ENCODE peak calls at places on chromosomes 5 and 9, in eight cellular contexts. I is SK-N-SH; B is NCI-H1092; M is stimulated activated CD8-positive, alpha-beta memory T cell treated with anti-CD3 and anti-CD28 coated beads, Interleukin-12 subunit alpha, Interleukin-12 subunit beta, amount 100 ng/mL, for 4 hours; D is germinal center; W is neural crest cell; V is T-helper 2 cell; J is AG20443. C is an unnamed sample.

GRCh38 chr9:116435706-116436105 is 251.4 kb upstream of the TRIM32 start:
- DNase-seq in I (no peak), B (no peak), M (no peak), D (no peak), W (no peak), V (no peak), J (no peak), C (no peak)

GRCh38 chr9:121692606-121693505 is 41.4 kb downstream of the DAB2IP start:
- DNase-seq in I (no peak), B (no peak), M (no peak), D (no peak), W (no peak), V (no peak), J (peak), C (peak)

GRCh38 chr5:40797273-40798011 is 732 bp downstream of the PRKAA1 start:
- DNase-seq in I (peak), B (peak), M (peak), D (peak), W (peak), V (peak), J (peak), C (peak)

GRCh38 chr5:146076028-146076427 is 29.3 kb downstream of the PLAC8L1 start:
- DNase-seq in I (no peak), B (no peak), M (no peak), D (no peak), W (no peak), V (no peak), J (no peak), C (no peak)

GRCh38 chr9:130522233-130522808 is 57.1 kb upstream of the FUBP3 start:
- DNase-seq in I (peak), B (no peak), M (no peak), D (no peak), W (peak), V (no peak), J (no peak), C (no peak)

GRCh38 chr9:124366476-124367220 is 48.6 kb downstream of the PSMB7 start:
- DNase-seq in I (no peak), B (no peak), M (no peak), D (no peak), W (no peak), V (no peak), J (no peak), C (no peak)

GRCh38 chr5:113760486-113760885 is 247.0 kb downstream of the YTHDC2 start:
- DNase-seq in I (no peak), B (no peak), M (no peak), D (no peak), W (no peak), V (no peak), J (no peak), C (no peak)

GRCh38 chr5:151158287-151158661 is 695 bp upstream of the ANXA6 start:
- DNase-seq in I (no peak), B (no peak), M (no peak), D (no peak), W (no peak), V (no peak), J (no peak), C (no peak)

GRCh38 chr5:91229031-91229623 is 154.0 kb downstream of the ARRDC3 start:
- DNase-seq in I (no peak), B (no peak), M (no peak), D (no peak), W (no peak), V (no peak), J (no peak), C (no peak)

GRCh38 chr5:125251703-125252102 is 505.3 kb upstream of the ZNF608 start:
- DNase-seq in I (no peak), B (no peak), M (no peak), D (no peak), W (no peak), V (no peak), J (no peak), C (no peak)

GRCh38 chr5:109316631-109317030 is 93.1 kb downstream of the PJA2 start:
- DNase-seq in I (no peak), B (no peak), M (no peak), D (no peak), W (no peak), V (no peak), J (peak), C (no peak)

GRCh38 chr9:95778957-95779356 is 96.5 kb upstream of the ERCC6L2 start:
- DNase-seq in I (no peak), B (no peak), M (no peak), D (no peak), W (no peak), V (no peak), J (peak), C (no peak)

GRCh38 chr5:181086410-181087229 is 44.3 kb downstream of the OR2V1 start:
- DNase-seq in I (no peak), B (no peak), M (no peak), D (no peak), W (no peak), V (no peak), J (no peak), C (no peak)

GRCh38 chr9:5144217-5144616 is 41.2 kb downstream of the INSL6 start:
- DNase-seq in I (no peak), B (no peak), M (no peak), D (no peak), W (no peak), V (no peak), J (no peak), C (no peak)

GRCh38 chr5:159660401-159660800 is 255.9 kb upstream of the ADRA1B start:
- DNase-seq in I (no peak), B (no peak), M (no peak), D (no peak), W (no peak), V (no peak), J (no peak), C (no peak)

GRCh38 chr5:133869675-133869978 is 98.8 kb downstream of the C5orf15 start:
- DNase-seq in I (peak), B (no peak), M (no peak), D (no peak), W (no peak), V (no peak), J (no peak), C (peak)

GRCh38 chr9:13446935-13447334 is 167.4 kb upstream of the MPDZ start:
- DNase-seq in I (no peak), B (no peak), M (no peak), D (no peak), W (no peak), V (no peak), J (no peak), C (no peak)

GRCh38 chr5:97550164-97550563 is 367.1 kb upstream of the RIOK2 start:
- DNase-seq in I (no peak), B (no peak), M (no peak), D (no peak), W (no peak), V (no peak), J (peak), C (no peak)

GRCh38 chr9:108225371-108225905 is 630.3 kb downstream of the ACTL7B start:
- DNase-seq in I (no peak), B (no peak), M (no peak), D (no peak), W (no peak), V (no peak), J (no peak), C (no peak)

GRCh38 chr9:83430681-83431080 is 107.5 kb downstream of the FRMD3 start:
- DNase-seq in I (no peak), B (no peak), M (no peak), D (no peak), W (no peak), V (no peak), J (no peak), C (no peak)

GRCh38 chr5:64569880-64570279 is 64.1 kb downstream of the RGS7BP start:
- DNase-seq in I (no peak), B (no peak), M (no peak), D (no peak), W (no peak), V (no peak), J (no peak), C (no peak)

GRCh38 chr5:134141346-134142050 is 27.0 kb downstream of the TCF7 start:
- DNase-seq in I (no peak), B (no peak), M (no peak), D (no peak), W (no peak), V (no peak), J (no peak), C (no peak)

GRCh38 chr5:32138839-32139493 is 35.2 kb downstream of the GOLPH3 start:
- DNase-seq in I (no peak), B (no peak), M (peak), D (no peak), W (no peak), V (peak), J (no peak), C (no peak)

C was measured in aorta.